ENCODE peak calls at places on chromosomes 4 and X, in five cellular contexts. P is tibial nerve, D is midbrain, U is RPMI7951, T is aorta. E is an unnamed sample.

GRCh38 chrX:20663287-20663686 is 396.6 kb upstream of the RPS6KA3 start:
- DNase-seq in P (no peak), D (peak), U (no peak), T (no peak), E (no peak)

GRCh38 chr4:14308229-14308651 is 680.7 kb upstream of the BOD1L1 start:
- DNase-seq in P (no peak), D (no peak), U (no peak), T (no peak), E (no peak)

GRCh38 chr4:153483432-153484418 is 17.6 kb downstream of the TMEM131L start:
- DNase-seq in P (no peak), D (no peak), U (no peak), T (no peak), E (no peak)

GRCh38 chr4:18105023-18106011 is 83.8 kb upstream of the LCORL start:
- DNase-seq in P (no peak), D (no peak), U (no peak), T (no peak), E (no peak)

GRCh38 chr4:24003476-24003875 is 113.6 kb upstream of the PPARGC1A start:
- DNase-seq in P (no peak), D (no peak), U (no peak), T (no peak), E (no peak)

GRCh38 chrX:36961590-36961989 is 46.6 kb upstream of the FAM47C start:
- DNase-seq in P (no peak), D (no peak), U (peak), T (no peak), E (no peak)

GRCh38 chr4:149166365-149166764 is 649.3 kb downstream of the IQCM start:
- DNase-seq in P (no peak), D (no peak), U (no peak), T (no peak), E (no peak)

GRCh38 chr4:1571165-1571908 is 112.8 kb downstream of the FAM53A start:
- DNase-seq in P (no peak), D (no peak), U (no peak), T (peak), E (no peak)

GRCh38 chr4:111937368-111937767 is 207.9 kb upstream of the FAM241A start:
- DNase-seq in P (no peak), D (peak), U (peak), T (no peak), E (no peak)

GRCh38 chrX:151814767-151815166 is 80.2 kb downstream of the CNGA2 start:
- DNase-seq in P (no peak), D (no peak), U (no peak), T (no peak), E (no peak)

GRCh38 chrX:38055170-38055847 is 49.0 kb downstream of the SYTL5 start:
- DNase-seq in P (no peak), D (no peak), U (peak), T (no peak), E (peak)

GRCh38 chr4:150302553-150302952 is 224.3 kb downstream of the DCLK2 start:
- DNase-seq in P (no peak), D (no peak), U (peak), T (no peak), E (peak)

GRCh38 chr4:140234697-140235060 is 80.7 kb upstream of the MAML3 start:
- DNase-seq in P (no peak), D (no peak), U (no peak), T (no peak), E (no peak)

GRCh38 chr4:100823066-100823992 is 305.5 kb upstream of the EMCN start:
- DNase-seq in P (no peak), D (no peak), U (peak), T (no peak), E (no peak)

GRCh38 chrX:129723511-129723910 is 15.3 kb upstream of the XPNPEP2 start:
- DNase-seq in P (no peak), D (no peak), U (no peak), T (no peak), E (no peak)

GRCh38 chrX:45295587-45295986 is 94.9 kb upstream of the DIPK2B start:
- DNase-seq in P (no peak), D (no peak), U (peak), T (no peak), E (peak)

GRCh38 chr4:87540176-87541058 is 11.2 kb upstream of the SPARCL1 start:
- DNase-seq in P (no peak), D (peak), U (no peak), T (no peak), E (no peak)

GRCh38 chr4:16843831-16844508 is 54.5 kb downstream of the LDB2 start:
- DNase-seq in P (no peak), D (no peak), U (peak), T (no peak), E (no peak)

GRCh38 chrX:1336331-1337143 is at the start of gene IL3RA:
- DNase-seq in P (no peak), D (no peak), U (peak), T (peak), E (no peak)

GRCh38 chr4:118102195-118102594 is 67.9 kb downstream of the NDST3 start:
- DNase-seq in P (no peak), D (no peak), U (no peak), T (no peak), E (no peak)

GRCh38 chrX:47751670-47752069 is 85.0 kb upstream of the ZNF81 start:
- DNase-seq in P (no peak), D (no peak), U (peak), T (no peak), E (no peak)

GRCh38 chr4:173051697-173052096 is 116.9 kb upstream of the GALNT7 start:
- DNase-seq in P (no peak), D (no peak), U (peak), T (no peak), E (no peak)

GRCh38 chr4:95085118-95085833 is 327.5 kb downstream of the BMPR1B start:
- DNase-seq in P (no peak), D (no peak), U (no peak), T (no peak), E (no peak)

GRCh38 chr4:73883306-73883705 is 14.1 kb downstream of the CXCL1 start:
- DNase-seq in P (no peak), D (no peak), U (peak), T (no peak), E (no peak)

GRCh38 chr4:11634283-11634682 is 205.6 kb upstream of the HS3ST1 start:
- DNase-seq in P (no peak), D (no peak), U (no peak), T (no peak), E (no peak)

GRCh38 chr4:11467931-11468330 is 39.2 kb upstream of the HS3ST1 start:
- DNase-seq in P (no peak), D (no peak), U (no peak), T (no peak), E (no peak)

GRCh38 chr4:168839758-168840385 is 170.2 kb downstream of the CBR4 start:
- DNase-seq in P (no peak), D (no peak), U (no peak), T (no peak), E (no peak)

GRCh38 chr4:17807446-17807845 is 3.1 kb downstream of the DCAF16 start:
- DNase-seq in P (no peak), D (no peak), U (peak), T (no peak), E (no peak)

GRCh38 chr4:119130365-119131065 is 5.1 kb upstream of the MYOZ2 start:
- DNase-seq in P (no peak), D (peak), U (no peak), T (no peak), E (peak)

GRCh38 chr4:85778809-85779124 is 303.8 kb downstream of the ARHGAP24 start:
- DNase-seq in P (no peak), D (no peak), U (no peak), T (no peak), E (no peak)

E was measured in brain pericyte.